ENCODE peak calls at places on chromosomes 1 and 21, in five cellular contexts. E is stimulated activated effector memory CD8-positive, alpha-beta T cell treated with anti-CD3 and anti-CD28 coated beads, Interleukin-12 subunit alpha, Interleukin-12 subunit beta, amount 100 ng/mL, for 72 hours; O is kidney glomerular epithelial cell; V is T-helper 2 cell; R is activated T-cell treated with anti-CD3 and anti-CD28 coated beads, Interleukin-2, amount 50 U/mL, for 48 hours. Q is an unnamed sample.

GRCh38 chr1:1616045-1616821 is 933 bp downstream of the MIB2 start:
- DNase-seq in E (no peak), O (no peak), V (no peak), R (no peak), Q (peak)

GRCh38 chr21:38383411-38384245 is 114.6 kb downstream of the ERG start:
- DNase-seq in E (no peak), O (no peak), V (no peak), R (no peak), Q (no peak)

GRCh38 chr1:80837066-80837465 is 963.7 kb upstream of the ADGRL2 start:
- DNase-seq in E (no peak), O (no peak), V (no peak), R (no peak), Q (no peak)

GRCh38 chr1:186208405-186209129 is 166.5 kb downstream of the TPR start:
- DNase-seq in E (no peak), O (no peak), V (no peak), R (no peak), Q (no peak)

GRCh38 chr1:235617140-235617539 is 32.4 kb downstream of the GNG4 start:
- DNase-seq in E (no peak), O (no peak), V (no peak), R (no peak), Q (no peak)

GRCh38 chr1:72954943-72955342 is 672.6 kb upstream of the NEGR1 start:
- DNase-seq in E (no peak), O (no peak), V (no peak), R (no peak), Q (no peak)

GRCh38 chr1:207858806-207859205 is 52.1 kb downstream of the CD34 start:
- DNase-seq in E (no peak), O (no peak), V (no peak), R (no peak), Q (no peak)

GRCh38 chr21:39531777-39532333 is 80.1 kb downstream of the SH3BGR start:
- DNase-seq in E (no peak), O (no peak), V (no peak), R (no peak), Q (no peak)

GRCh38 chr1:1826356-1827088 is 48.3 kb upstream of the NADK start:
- DNase-seq in E (no peak), O (peak), V (no peak), R (no peak), Q (no peak)

GRCh38 chr1:230186003-230186863 is 119.2 kb downstream of the GALNT2 start:
- DNase-seq in E (no peak), O (peak), V (no peak), R (peak), Q (no peak)

GRCh38 chr1:231190456-231190855 is 28.6 kb downstream of the TRIM67 start:
- DNase-seq in E (no peak), O (no peak), V (no peak), R (no peak), Q (no peak)